ENCODE peak calls at places on chromosome 5, in nine cellular contexts. Y, D, T, V, E, L, F, N and H are unnamed samples.

GRCh38 chr5:158414780-158415179 is 555.8 kb upstream of the CLINT1 start:
- DNase-seq in V (peak), N (no peak), F (peak), D (no peak), Y (no peak), T (no peak), L (peak), E (peak), H (peak)

GRCh38 chr5:148206620-148207019 is 3.8 kb downstream of the SPINK6 start:
- DNase-seq in E (no peak), T (no peak), N (no peak), F (no peak), L (no peak), Y (no peak), V (no peak), D (no peak), H (no peak)

GRCh38 chr5:158637039-158637438 is 462.7 kb downstream of the EBF1 start:
- DNase-seq in V (no peak), L (no peak), D (no peak), N (no peak), F (no peak), Y (no peak), E (no peak), T (no peak), H (no peak)

GRCh38 chr5:63911871-63912270 is 50.4 kb downstream of the HTR1A start:
- DNase-seq in L (peak), Y (no peak), F (no peak), D (no peak), T (no peak), E (no peak), N (no peak), V (no peak), H (no peak)

GRCh38 chr5:77851229-77852067 is 75.3 kb upstream of the TBCA start:
- DNase-seq in L (no peak), V (peak), D (no peak), E (no peak), F (no peak), N (no peak), Y (peak), T (no peak), H (peak)

GRCh38 chr5:8457187-8458037 is 588.5 kb downstream of the MTRR start:
- DNase-seq in V (peak), F (peak), N (peak), L (no peak), E (peak), Y (peak), D (peak), T (peak), H (peak)

GRCh38 chr5:171847026-171847425 is 61.4 kb downstream of the SMIM23 start:
- DNase-seq in Y (no peak), V (no peak), N (no peak), T (no peak), F (no peak), D (no peak), E (no peak), L (no peak), H (no peak)

GRCh38 chr5:99104538-99105132 is 175.8 kb upstream of the CHD1 start:
- DNase-seq in E (peak), F (no peak), V (peak), D (no peak), N (no peak), T (no peak), L (peak), Y (peak), H (peak)

GRCh38 chr5:159571501-159572244 is 241.4 kb upstream of the IL12B start:
- DNase-seq in D (no peak), T (no peak), V (no peak), E (no peak), F (no peak), Y (no peak), N (no peak), L (peak), H (no peak)

GRCh38 chr5:171386861-171387254 is 791 bp upstream of the NPM1 start:
- DNase-seq in F (no peak), N (no peak), T (no peak), L (no peak), V (no peak), Y (peak), E (no peak), D (no peak), H (no peak)

GRCh38 chr5:134120386-134121138 is 6.1 kb downstream of the TCF7 start:
- DNase-seq in D (no peak), F (no peak), V (no peak), T (no peak), E (no peak), N (no peak), L (no peak), Y (no peak), H (no peak)
- H3K4me3 ChIP-seq in D (no peak), F (no peak), V (no peak), T (no peak), E (no peak), N (peak), L (no peak), Y (no peak), H (no peak)

DNA sequence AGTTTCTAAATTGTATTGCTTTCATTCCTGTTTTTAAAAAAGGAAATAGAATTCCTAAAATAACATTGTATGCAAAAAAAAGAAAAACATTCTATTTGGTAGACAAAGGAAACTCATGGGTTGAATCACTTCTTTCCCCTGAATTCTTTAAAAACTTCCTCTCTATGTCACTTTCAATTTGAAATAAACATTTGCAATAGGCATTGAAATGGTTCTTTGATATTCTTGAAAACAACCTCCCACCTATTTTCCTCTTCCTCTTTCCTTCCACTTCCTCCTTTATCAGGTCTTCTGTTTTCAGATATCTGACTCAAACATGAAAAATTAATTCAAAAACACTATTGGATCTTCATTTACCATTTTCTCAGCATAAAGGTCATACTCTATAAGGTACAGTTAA is 442.0 kb upstream of the MEF2C start:
- DNase-seq in E (no peak), V (no peak), D (no peak), F (no peak), N (no peak), T (no peak), Y (no peak), L (no peak), H (no peak)
- TF ChIP-seq CTCF in E (no peak), V (no peak), D (no peak), F (no peak), N (no peak), T (no peak), Y (no peak), L (no peak), H (no peak)

DNA sequence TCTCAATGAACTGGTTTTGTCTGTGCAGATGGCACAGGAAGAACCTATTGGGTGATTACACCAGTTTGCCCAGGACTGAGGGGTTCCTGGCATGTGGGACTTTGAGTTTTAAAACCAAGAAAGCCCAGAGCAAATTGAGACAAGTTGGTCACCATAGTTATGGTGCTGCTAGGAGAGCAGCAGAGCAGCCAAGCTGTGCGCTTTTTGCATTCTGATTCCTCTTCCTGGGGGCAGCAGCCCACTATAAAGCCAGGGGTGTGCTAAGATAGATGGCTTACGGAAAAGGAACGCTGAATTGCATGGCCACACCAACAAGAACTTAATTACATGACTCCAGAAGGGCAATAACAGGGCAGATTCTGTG is 49.7 kb downstream of the TIMD4 start:
- DNase-seq in D (no peak), E (no peak), Y (peak), N (no peak), V (no peak), F (no peak), L (no peak), T (no peak), H (no peak)
- H3K4me3 ChIP-seq in D (no peak), E (no peak), Y (no peak), N (no peak), V (no peak), F (no peak), L (no peak), T (no peak), H (no peak)

DNA sequence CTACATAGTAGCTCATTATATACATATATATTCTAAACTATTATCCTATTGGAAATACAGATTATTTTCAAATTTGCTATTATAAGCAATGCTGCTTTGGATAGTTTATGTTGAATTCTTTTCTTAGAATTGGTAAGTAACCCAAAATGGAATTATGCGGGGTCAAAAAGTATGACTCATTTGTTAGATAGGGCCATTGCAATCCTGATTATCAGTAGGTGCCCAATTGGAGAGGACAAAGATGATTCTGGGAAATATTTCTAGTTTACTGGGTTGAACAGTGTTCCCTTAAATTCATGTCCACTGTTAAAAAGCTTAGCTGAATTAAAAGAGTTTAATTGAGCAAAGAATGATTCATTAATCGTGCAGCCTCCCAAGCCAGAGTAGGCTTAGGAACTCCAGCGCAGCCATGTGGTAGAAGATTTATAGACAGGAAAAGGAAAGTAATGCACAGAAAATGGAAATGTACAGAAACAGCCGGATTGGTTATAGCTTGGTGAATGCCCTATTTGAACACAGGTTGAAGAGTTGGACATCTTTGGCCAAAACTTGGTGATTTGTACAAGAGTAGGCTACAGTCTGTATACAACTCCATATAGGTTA is 81.8 kb downstream of the GDNF start:
- DNase-seq in Y (no peak), T (no peak), F (no peak), E (no peak), D (no peak), V (peak), N (no peak), L (peak), H (no peak)
- TF ChIP-seq CTCF in Y (peak), T (no peak), F (peak), E (peak), D (no peak), V (peak), N (peak), L (peak), H (peak)

DNA sequence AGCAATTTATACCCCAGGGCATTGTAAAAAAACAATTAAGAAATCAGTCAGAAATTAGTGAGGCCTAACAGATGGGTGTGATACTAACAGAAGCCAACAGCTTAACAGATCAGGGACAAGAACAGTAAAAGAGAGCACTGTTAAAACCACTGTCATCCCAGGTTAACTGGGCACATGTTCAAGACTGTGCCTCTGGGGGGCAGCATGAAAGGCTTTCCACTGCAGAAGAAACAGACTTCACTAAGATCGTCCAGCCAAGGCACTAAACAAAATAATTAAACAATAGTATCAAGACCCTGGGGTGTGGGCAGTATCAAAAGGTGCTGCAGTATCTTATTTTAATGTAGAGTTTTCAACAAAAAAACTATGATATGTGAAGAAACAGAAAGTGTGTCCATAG is 43.5 kb downstream of the FBN2 start:
- DNase-seq in V (peak), E (no peak), T (no peak), D (no peak), F (no peak), Y (peak), N (no peak), L (peak), H (no peak)
- H3K4me3 ChIP-seq in V (no peak), E (no peak), T (no peak), D (no peak), F (no peak), Y (no peak), N (no peak), L (no peak), H (no peak)

DNA sequence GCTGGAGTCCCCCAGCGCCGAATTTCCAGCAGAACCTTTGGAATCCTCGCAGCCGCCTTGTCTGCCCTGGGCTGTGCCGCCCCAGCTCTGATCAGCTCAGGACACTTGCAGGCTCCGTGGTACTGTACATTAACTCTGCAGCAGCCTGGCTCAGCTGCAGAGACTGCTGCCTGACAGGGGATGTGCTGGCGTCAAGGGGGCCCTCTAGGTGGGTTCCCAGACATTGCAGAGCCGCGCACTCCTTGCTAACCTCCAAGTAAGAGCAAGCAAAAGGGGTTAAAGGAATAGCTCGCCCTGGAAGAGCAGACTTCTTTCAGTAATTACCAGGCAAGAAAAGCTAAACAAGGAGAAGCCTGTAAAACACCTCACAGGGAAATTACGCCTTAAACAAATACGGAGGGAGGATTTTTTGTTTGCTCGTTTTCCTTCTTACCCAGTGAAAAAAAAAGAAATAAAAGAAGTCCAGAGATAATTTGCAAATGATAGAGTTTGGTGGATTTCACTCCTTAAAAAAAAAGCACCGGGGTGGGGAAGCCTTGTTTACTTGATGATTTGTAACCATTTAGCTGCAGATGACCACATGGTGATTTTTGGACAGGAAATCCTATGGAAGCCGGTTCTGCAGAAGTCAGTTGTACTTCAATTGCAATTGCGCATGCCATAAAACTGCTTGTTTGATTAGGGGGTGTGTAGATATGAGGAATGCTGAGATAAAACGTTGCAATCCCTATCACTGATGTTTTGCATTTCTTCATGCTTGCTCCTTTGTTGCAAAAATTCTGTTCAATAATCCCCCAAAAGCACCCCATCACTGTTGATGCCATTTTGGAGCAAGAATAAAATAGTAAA is 305.8 kb downstream of the PDE4D start:
- DNase-seq in F (peak), D (no peak), E (peak), N (peak), L (peak), T (no peak), V (peak), Y (peak), H (peak)
- TF ChIP-seq CTCF in F (peak), D (no peak), E (peak), N (peak), L (no peak), T (no peak), V (peak), Y (peak), H (peak)

GRCh38 chr5:55345327-55345726 is 37.5 kb downstream of the MTREX start:
- DNase-seq in F (no peak), E (no peak), L (no peak), T (no peak), V (no peak), D (no peak), N (no peak), Y (no peak), H (no peak)

GRCh38 chr5:55338810-55339243 is 31.0 kb downstream of the MTREX start:
- DNase-seq in N (no peak), D (no peak), F (no peak), Y (no peak), E (no peak), T (no peak), V (no peak), L (no peak), H (no peak)

GRCh38 chr5:55344392-55344992 is 36.7 kb downstream of the MTREX start:
- DNase-seq in N (peak), Y (peak), L (peak), D (no peak), E (peak), F (peak), V (peak), T (no peak), H (peak)

GRCh38 chr5:55343107-55343506 is 35.3 kb downstream of the MTREX start:
- DNase-seq in D (no peak), L (no peak), V (no peak), Y (no peak), E (no peak), F (no peak), N (no peak), T (no peak), H (no peak)

DNA sequence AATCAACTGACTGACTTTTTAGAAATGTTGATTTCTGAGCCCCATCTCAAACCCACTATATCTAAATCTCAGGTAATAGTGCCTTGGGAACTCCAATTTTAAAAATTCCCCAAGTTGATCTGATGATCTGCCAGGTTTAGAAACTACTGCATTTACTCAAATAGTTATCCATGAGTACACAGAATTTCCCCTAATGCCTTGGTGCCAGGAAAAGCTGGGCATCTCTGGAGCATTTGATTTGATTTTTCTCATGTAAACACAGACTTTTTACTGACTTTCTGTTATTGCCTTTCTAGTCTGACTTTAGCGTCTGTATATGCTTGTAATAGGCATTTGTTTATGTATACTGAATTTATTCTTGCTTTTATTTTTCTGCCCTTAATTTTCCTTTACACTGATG is 35.8 kb downstream of the MTREX start:
- DNase-seq in N (no peak), T (no peak), V (no peak), Y (no peak), L (no peak), D (no peak), F (no peak), E (no peak), H (no peak)
- H3K4me3 ChIP-seq in N (no peak), T (no peak), V (no peak), Y (no peak), L (no peak), D (no peak), F (no peak), E (no peak), H (no peak)